ENCODE peak calls at places on chromosomes 11 and 22, in nine cellular contexts. L, U, H, K, Q, D, N, G and M are unnamed samples.
A peak's percentile ranks its signal among the peaks of the same experiment; 100 is the strongest.

GRCh38 chr11:11036185-11037161 is 178.6 kb upstream of the ZBED5 start:
- DNase-seq in Q (peak; percentile 31), D (peak; percentile 76), K (no peak), G (peak; percentile 64), U (peak; percentile 86), L (peak; percentile 32), N (peak; percentile 66), H (peak; percentile 35), M (no peak)

GRCh38 chr11:612201-612960 is 3.4 kb downstream of the IRF7 start:
- DNase-seq in K (no peak), U (peak; percentile 48), D (peak; percentile 24), H (no peak), L (no peak), G (peak; percentile 21), Q (peak; percentile 35), N (peak; percentile 22), M (no peak)

GRCh38 chr22:27726726-27727449 is 74.7 kb downstream of the MN1 start:
- DNase-seq in H (no peak), K (peak; percentile 26), L (no peak), D (no peak), N (peak; percentile 34), U (no peak), Q (peak; percentile 52), G (peak; percentile 79), M (no peak)

GRCh38 chr22:45105281-45105700 is 58.4 kb upstream of the NUP50 start:
- DNase-seq in H (no peak), U (no peak), G (peak; percentile 85), D (no peak), Q (no peak), N (peak; percentile 97), K (no peak), L (no peak), M (no peak)

GRCh38 chr11:2200957-2201519 is 29.4 kb upstream of the TH start:
- DNase-seq in K (no peak), Q (no peak), N (no peak), D (no peak), U (no peak), G (no peak), L (no peak), H (no peak), M (no peak)

GRCh38 chr11:19546325-19546724 is 166.3 kb upstream of the NAV2 start:
- DNase-seq in N (no peak), H (no peak), D (no peak), K (no peak), G (no peak), Q (no peak), U (peak; percentile 72), L (no peak), M (no peak)

GRCh38 chr22:45977551-45978274 is 751 bp upstream of the WNT7B start:
- DNase-seq in N (peak; percentile 22), U (peak; percentile 77), D (no peak), K (no peak), H (no peak), Q (no peak), L (peak; percentile 41), G (no peak), M (no peak)

GRCh38 chr11:123166095-123166559 is 28.9 kb downstream of the CLMP start:
- DNase-seq in H (peak; percentile 40), D (peak; percentile 4), K (no peak), U (peak; percentile 70), Q (no peak), L (peak; percentile 80), G (peak; percentile 99), N (peak; percentile 97), M (peak; percentile 52)

GRCh38 chr22:27984001-27984695 is 65.1 kb upstream of the PITPNB start:
- DNase-seq in H (no peak), G (no peak), Q (no peak), L (no peak), K (no peak), N (no peak), D (no peak), U (no peak), M (no peak)

GRCh38 chr11:67321313-67321871 is 18.1 kb downstream of the SSH3 start:
- DNase-seq in L (no peak), U (no peak), N (no peak), H (no peak), K (no peak), G (no peak), Q (no peak), D (no peak), M (no peak)

GRCh38 chr11:10494636-10495463 is 39.8 kb downstream of the AMPD3 start:
- DNase-seq in K (no peak), Q (no peak), L (no peak), U (no peak), N (no peak), G (no peak), H (no peak), D (no peak), M (no peak)

GRCh38 chr11:2202071-2202899 is 30.7 kb upstream of the TH start:
- DNase-seq in D (peak; percentile 11), H (no peak), K (no peak), U (no peak), G (no peak), N (no peak), Q (no peak), L (no peak), M (no peak)

GRCh38 chr11:18853086-18853720 is 61.6 kb upstream of the PTPN5 start:
- DNase-seq in D (peak; percentile 41), N (peak; percentile 19), U (peak; percentile 69), G (peak; percentile 7), K (no peak), Q (peak; percentile 10), L (peak; percentile 36), H (no peak), M (no peak)

GRCh38 chr11:124536520-124536919 is 6.9 kb downstream of the OR8B12 start:
- DNase-seq in Q (no peak), U (peak; percentile 50), L (peak; percentile 63), N (peak; percentile 39), H (peak; percentile 46), G (peak; percentile 81), K (no peak), D (no peak), M (no peak)

GRCh38 chr11:111069076-111069475 is 176.4 kb upstream of the POU2AF2 start:
- DNase-seq in D (no peak), N (peak; percentile 81), L (peak; percentile 28), U (peak; percentile 15), Q (no peak), H (no peak), G (peak; percentile 42), K (no peak), M (no peak)

GRCh38 chr11:76185931-76186401 is 20.3 kb downstream of the WNT11 start:
- DNase-seq in K (no peak), G (peak; percentile 38), N (no peak), Q (no peak), U (no peak), D (no peak), L (no peak), H (peak; percentile 36), M (no peak)

GRCh38 chr11:58917159-58917765 is 22.0 kb upstream of the GLYATL1 start:
- DNase-seq in G (no peak), L (no peak), N (no peak), K (no peak), Q (no peak), H (no peak), U (no peak), D (no peak), M (no peak)
- TF ChIP-seq CTCF in G (no peak), L (no peak), N (no peak), K (no peak), Q (no peak), H (no peak), U (no peak), D (no peak), M (no peak)

DNA sequence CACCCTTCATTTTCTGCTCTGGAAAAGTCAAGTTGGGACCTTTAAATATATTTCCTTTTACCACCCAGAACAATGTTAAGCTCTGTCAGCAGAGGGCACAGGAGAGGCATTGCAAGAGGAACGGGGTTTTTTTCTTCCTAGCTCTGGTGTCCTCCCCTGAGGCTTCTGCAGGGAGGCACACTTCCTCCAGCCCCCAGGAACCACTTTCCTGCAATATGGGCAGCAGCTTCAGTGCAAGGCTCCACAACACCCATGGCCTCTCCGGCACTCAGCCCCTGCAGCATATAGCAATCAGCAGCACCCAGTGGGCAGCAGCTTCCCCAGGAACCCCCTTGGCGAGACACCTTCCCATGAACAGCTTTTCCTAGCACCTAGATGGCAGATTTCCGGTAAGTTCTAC is 101.4 kb downstream of the SYT9 start:
- DNase-seq in Q (peak; percentile 29), L (peak; percentile 41), N (no peak), D (peak; percentile 68), G (peak; percentile 16), U (peak; percentile 47), H (peak; percentile 11), K (no peak), M (no peak)
- TF ChIP-seq CTCF in Q (peak; percentile 53), L (peak; percentile 37), N (peak; percentile 23), D (peak; percentile 88), G (peak; percentile 50), U (peak; percentile 51), H (no peak), K (peak; percentile 24), M (no peak)

DNA sequence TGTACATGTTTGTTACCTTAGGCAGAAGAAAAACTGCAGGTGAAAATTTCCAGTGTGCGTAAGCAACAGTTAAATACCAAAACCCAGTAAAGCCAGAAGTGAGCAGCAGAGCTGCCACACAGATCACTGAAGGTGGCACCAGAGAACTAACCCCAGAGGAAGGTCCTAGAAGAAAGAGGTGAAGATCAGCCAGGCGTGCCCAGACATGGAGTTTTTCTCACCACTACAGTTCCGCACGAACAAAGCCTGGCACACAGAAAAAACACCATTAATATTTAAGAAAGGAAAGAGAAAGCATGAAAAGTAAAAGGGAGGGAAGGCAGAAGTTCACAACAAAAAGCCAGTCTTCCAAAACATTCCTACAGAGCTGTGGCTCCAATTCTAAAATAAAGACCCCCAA is 60.7 kb downstream of the STK33 start:
- DNase-seq in U (peak; percentile 6), Q (no peak), N (no peak), H (no peak), K (no peak), D (no peak), G (no peak), L (no peak), M (no peak)
- TF ChIP-seq CTCF in U (no peak), Q (no peak), N (no peak), H (no peak), K (no peak), D (no peak), G (no peak), L (no peak), M (no peak)

GRCh38 chr11:62055970-62056369 is 67.8 kb upstream of the INCENP start:
- DNase-seq in N (no peak), K (no peak), G (no peak), L (no peak), D (no peak), Q (no peak), U (no peak), H (no peak), M (no peak)

GRCh38 chr11:62054081-62054480 is 69.7 kb upstream of the INCENP start:
- DNase-seq in G (no peak), Q (no peak), K (no peak), L (no peak), N (no peak), U (no peak), H (no peak), D (no peak), M (no peak)

GRCh38 chr11:62050716-62051115 is 73.1 kb upstream of the INCENP start:
- DNase-seq in U (no peak), Q (no peak), K (no peak), N (no peak), G (no peak), H (no peak), D (no peak), L (no peak), M (no peak)

GRCh38 chr11:62057069-62057468 is 66.7 kb upstream of the INCENP start:
- DNase-seq in G (no peak), N (no peak), L (no peak), U (no peak), D (no peak), K (no peak), H (no peak), Q (no peak), M (no peak)

GRCh38 chr11:62054484-62055121 is 69.2 kb upstream of the INCENP start:
- DNase-seq in N (peak; percentile 34), Q (peak; percentile 53), H (no peak), G (peak; percentile 45), L (peak; percentile 14), K (no peak), D (peak; percentile 11), U (no peak), M (no peak)
- TF ChIP-seq CTCF in N (peak; percentile 36), Q (peak; percentile 91), H (no peak), G (peak; percentile 25), L (no peak), K (peak; percentile 36), D (peak; percentile 46), U (peak; percentile 31), M (no peak)